ENCODE peak calls at places on chromosomes 7 and 10, in four cellular contexts. D is H9, J is IMR-90, C is H1. O is an unnamed sample.

GRCh38 chr7:129635300-129636029 is 23.9 kb downstream of the NRF1 start:
- DNase-seq in C (no peak), J (peak), D (peak), O (peak)

GRCh38 chr10:113939212-113939860 is 84.9 kb downstream of the NHLRC2 start:
- DNase-seq in J (no peak), C (no peak), D (no peak), O (no peak)

GRCh38 chr7:2613926-2614613 is 17.7 kb upstream of the TTYH3 start:
- DNase-seq in J (no peak), D (no peak), C (no peak), O (no peak)

GRCh38 chr10:108090476-108091215 is 926.1 kb upstream of the SORCS1 start:
- DNase-seq in J (no peak), C (no peak), D (no peak), O (no peak)

GRCh38 chr10:62899316-62899715 is 83.2 kb upstream of the EGR2 start:
- DNase-seq in D (no peak), J (no peak), C (no peak), O (no peak)

GRCh38 chr10:124523301-124523871 is 61.8 kb downstream of the LHPP start:
- DNase-seq in D (no peak), C (no peak), J (no peak), O (no peak)

GRCh38 chr7:95394370-95394769 is 1.8 kb downstream of the PON3 start:
- DNase-seq in C (no peak), J (no peak), D (no peak), O (peak)

GRCh38 chr10:65911431-65911830 is 1014.4 kb upstream of the LRRTM3 start:
- DNase-seq in J (no peak), D (no peak), C (no peak), O (peak)

GRCh38 chr10:125599194-125599593 is 83.8 kb downstream of the TEX36 start:
- DNase-seq in D (no peak), C (no peak), J (no peak), O (no peak)

GRCh38 chr10:125132331-125132730 is 28.0 kb downstream of the CTBP2 start:
- DNase-seq in D (no peak), C (no peak), J (peak), O (no peak)

GRCh38 chr7:121807078-121807477 is 65.9 kb upstream of the PTPRZ1 start:
- DNase-seq in J (no peak), C (no peak), D (no peak), O (no peak)

GRCh38 chr7:45921699-45922519 is 837 bp upstream of the IGFBP3 start:
- DNase-seq in J (peak), C (peak), D (peak), O (peak)

GRCh38 chr10:93106631-93107072 is 33.0 kb downstream of the CYP26A1 start:
- DNase-seq in D (no peak), C (no peak), J (peak), O (no peak)

GRCh38 chr10:18261660-18262292 is 121.6 kb downstream of the CACNB2 start:
- DNase-seq in D (no peak), C (no peak), J (no peak), O (no peak)

GRCh38 chr7:16271990-16272665 is 149.2 kb downstream of the CRPPA start:
- DNase-seq in J (peak), C (no peak), D (no peak), O (peak)

GRCh38 chr7:150787321-150788281 is 12.6 kb downstream of the TMEM176B start:
- DNase-seq in C (no peak), J (no peak), D (no peak), O (no peak)

GRCh38 chr10:86164216-86164774 is 202.3 kb downstream of the GRID1 start:
- DNase-seq in J (no peak), D (no peak), C (no peak), O (no peak)

GRCh38 chr7:96228760-96229159 is 93.1 kb downstream of the SLC25A13 start:
- DNase-seq in J (no peak), D (no peak), C (no peak), O (no peak)

GRCh38 chr7:1927942-1928341 is 257.9 kb downstream of the ELFN1 start:
- DNase-seq in D (no peak), C (no peak), J (no peak), O (no peak)

GRCh38 chr7:133941496-133941895 is 185.6 kb upstream of the LRGUK start:
- DNase-seq in D (no peak), C (no peak), J (peak), O (no peak)

GRCh38 chr10:113961261-113961938 is 82.3 kb upstream of the ADRB1 start:
- DNase-seq in J (no peak), D (no peak), C (no peak), O (peak)

GRCh38 chr7:134315679-134316538 is 821 bp downstream of the SLC35B4 start:
- DNase-seq in C (no peak), D (no peak), J (peak), O (peak)

GRCh38 chr10:122012731-122013130 is 23.8 kb downstream of the TACC2 start:
- DNase-seq in J (no peak), D (no peak), C (no peak), O (no peak)

GRCh38 chr10:130160775-130161174 is 24.6 kb downstream of the GLRX3 start:
- DNase-seq in D (no peak), J (peak), C (no peak), O (peak)

GRCh38 chr10:78550090-78550489 is 516.4 kb downstream of the RPS24 start:
- DNase-seq in J (no peak), D (no peak), C (no peak), O (no peak)

GRCh38 chr10:106771132-106771531 is 393.4 kb downstream of the SORCS1 start:
- DNase-seq in D (no peak), J (no peak), C (no peak), O (no peak)

GRCh38 chr7:44964831-44965440 is 13.9 kb downstream of the MYO1G start:
- DNase-seq in J (no peak), C (no peak), D (no peak), O (no peak)

GRCh38 chr10:80787952-80788351 is 250.2 kb downstream of the SH2D4B start:
- DNase-seq in D (no peak), C (no peak), J (no peak), O (no peak)

GRCh38 chr10:80786322-80786721 is 248.6 kb downstream of the SH2D4B start:
- DNase-seq in C (no peak), D (no peak), J (no peak), O (no peak)

DNA sequence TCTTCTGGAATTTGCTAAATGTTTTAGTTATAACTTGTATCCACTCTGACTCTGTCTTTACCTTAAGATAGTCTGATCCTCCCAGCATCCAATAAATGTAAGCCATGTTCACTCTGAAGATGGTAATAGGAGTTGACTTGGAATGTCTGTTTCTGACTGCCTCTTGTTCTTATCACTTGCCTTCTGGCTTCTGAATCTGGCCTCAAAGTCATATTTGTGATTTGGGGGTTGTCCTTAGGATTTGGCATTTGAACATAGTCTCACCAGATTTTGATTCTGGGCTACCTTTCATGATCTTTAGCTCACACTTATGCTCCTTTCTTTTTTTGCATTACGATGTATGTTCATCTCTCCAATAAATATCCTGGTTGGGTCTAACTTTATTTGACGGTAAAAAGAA is 247.0 kb downstream of the SH2D4B start:
- DNase-seq in D (no peak), C (no peak), J (no peak), O (no peak)
- H4K5ac ChIP-seq in D (no peak), C (no peak), J (no peak), O (no peak)

GRCh38 chr7:143318661-143319060 is 2.8 kb downstream of the CLCN1 start:
- DNase-seq in C (no peak), D (no peak), J (peak), O (no peak)
- H4K5ac ChIP-seq in C (no peak), D (no peak), J (peak), O (no peak)

GRCh38 chr7:158975526-158976467 is 119.4 kb downstream of the DYNC2I1 start:
- DNase-seq in J (no peak), D (peak), C (no peak), O (peak)

GRCh38 chr7:158976468-158976848 is 120.1 kb downstream of the DYNC2I1 start:
- DNase-seq in C (no peak), D (peak), J (no peak), O (peak)

GRCh38 chr7:158971214-158971613 is 114.9 kb downstream of the DYNC2I1 start:
- DNase-seq in C (no peak), D (no peak), J (no peak), O (no peak)

GRCh38 chr7:158973941-158974785 is 117.8 kb downstream of the DYNC2I1 start:
- DNase-seq in J (no peak), D (no peak), C (no peak), O (no peak)

DNA sequence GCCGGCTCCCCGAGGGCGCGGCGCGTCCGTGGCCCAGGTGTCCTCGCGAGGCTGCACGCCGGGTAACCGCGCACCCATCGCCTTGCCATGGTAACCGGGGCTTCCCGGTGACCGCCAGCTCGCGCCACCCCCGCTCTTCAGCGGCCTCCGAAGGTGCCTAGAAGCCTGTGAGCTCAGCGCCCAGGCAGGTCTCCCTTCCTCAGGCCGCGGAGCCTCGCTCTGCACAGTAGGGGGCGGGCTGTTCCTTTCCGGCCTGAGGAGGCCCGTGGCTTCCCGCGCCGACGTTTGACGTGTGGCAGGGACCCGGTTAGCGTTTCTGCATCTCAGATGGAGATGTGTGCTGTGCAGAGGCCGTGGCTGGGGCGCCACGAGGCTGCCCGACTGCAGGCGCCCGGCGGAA is 117.1 kb downstream of the DYNC2I1 start:
- DNase-seq in D (peak), C (peak), J (no peak), O (peak)
- H4K5ac ChIP-seq in D (no peak), C (no peak), J (no peak), O (no peak)

GRCh38 chr10:120478401-120478800 is 21.4 kb downstream of the PLPP4 start:
- DNase-seq in C (no peak), J (no peak), D (no peak), O (no peak)
- H4K5ac ChIP-seq in C (no peak), J (no peak), D (no peak), O (no peak)

DNA sequence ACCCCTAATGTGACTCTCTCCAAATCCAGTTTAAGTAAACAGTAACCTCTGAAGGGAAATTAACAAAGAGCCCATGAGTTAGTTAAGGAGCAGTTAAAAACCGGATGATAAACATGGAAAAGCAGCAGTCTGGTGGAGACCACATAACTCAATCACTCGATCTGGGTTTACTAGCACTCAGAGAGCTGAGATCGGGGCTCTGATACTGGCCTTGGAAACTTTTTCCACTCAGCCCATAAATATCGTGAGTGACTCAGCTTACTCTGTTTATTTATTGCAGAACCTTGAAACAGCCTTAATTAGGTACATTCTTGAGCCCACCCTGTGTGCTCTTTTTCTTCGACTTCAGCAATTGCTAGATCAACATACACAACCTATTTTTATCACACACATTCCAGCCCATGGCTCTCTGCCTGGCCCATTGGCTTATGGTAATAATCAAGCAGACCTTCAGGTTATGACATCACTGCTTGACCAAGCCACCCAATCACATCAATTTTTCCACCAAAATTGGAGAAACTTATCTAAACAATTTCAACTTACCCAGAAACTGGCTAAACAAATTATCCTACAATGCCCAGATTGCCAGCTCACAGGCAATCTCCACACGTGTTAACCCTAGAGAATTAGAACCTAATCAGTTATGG is 82.2 kb upstream of the GPR22 start:
- DNase-seq in C (no peak), J (peak), D (no peak), O (peak)
- H4K5ac ChIP-seq in C (no peak), J (no peak), D (no peak), O (no peak)